ENCODE peak calls at places on chromosomes 13 and 19, in five cellular contexts. Y is astrocyte, W is endothelial cell of umbilical vein, J is fibroblast of lung, Q is neural progenitor cell. H is an unnamed sample. For H3K79me2, the result is how much of the 10 kb centered on the place peaks cover.

GRCh38 chr19:38213911-38214625 is 10.0 kb downstream of the DPF1 start:
- DNase-seq in Y (peak), J (peak), Q (peak), W (no peak), H (peak)

GRCh38 chr19:30864460-30865215 is 484.6 kb downstream of the TSHZ3 start:
- DNase-seq in W (no peak), Y (no peak), Q (no peak), J (no peak), H (no peak)

GRCh38 chr19:30881986-30882385 is 467.2 kb downstream of the TSHZ3 start:
- DNase-seq in J (no peak), Y (no peak), W (no peak), Q (no peak), H (no peak)

GRCh38 chr13:29763426-29764180 is 86.8 kb downstream of the UBL3 start:
- DNase-seq in W (no peak), J (no peak), Q (no peak), Y (no peak), H (no peak)

GRCh38 chr19:46976845-46977320 is 42.8 kb upstream of the NPAS1 start:
- DNase-seq in J (peak), Y (peak), Q (peak), W (peak), H (peak)

GRCh38 chr13:96652506-96652905 is 341.8 kb downstream of the OXGR1 start:
- DNase-seq in W (no peak), J (no peak), Q (no peak), Y (no peak), H (no peak)

GRCh38 chr13:113178070-113178895 is 19.8 kb downstream of the PROZ start:
- DNase-seq in Q (no peak), Y (peak), J (peak), W (peak), H (peak)

GRCh38 chr13:80361298-80361697 is 20.4 kb upstream of the SPRY2 start:
- DNase-seq in W (no peak), Q (no peak), J (no peak), Y (no peak), H (no peak)

GRCh38 chr13:79043208-79043607 is 362.8 kb downstream of the RBM26 start:
- DNase-seq in W (no peak), J (no peak), Y (no peak), Q (no peak), H (no peak)

GRCh38 chr13:80371840-80372509 is 31.0 kb upstream of the SPRY2 start:
- DNase-seq in W (no peak), Q (no peak), J (no peak), Y (no peak), H (no peak)

GRCh38 chr13:21674271-21675009 is 3.6 kb downstream of the FGF9 start:
- DNase-seq in J (no peak), W (no peak), Q (peak), Y (no peak), H (peak)

GRCh38 chr13:39370554-39370953 is 232.4 kb downstream of the LHFPL6 start:
- DNase-seq in Y (no peak), W (no peak), Q (no peak), J (peak), H (peak)

GRCh38 chr19:5298502-5298901 is 42.1 kb downstream of the PTPRS start:
- DNase-seq in Q (no peak), J (no peak), W (no peak), Y (no peak), H (no peak)

GRCh38 chr19:5296457-5297271 is 43.9 kb downstream of the PTPRS start:
- DNase-seq in Q (no peak), W (no peak), Y (no peak), J (no peak), H (no peak)

GRCh38 chr19:5296021-5296420 is 44.6 kb downstream of the PTPRS start:
- DNase-seq in Q (no peak), W (no peak), Y (no peak), J (no peak), H (no peak)

GRCh38 chr19:5299137-5299536 is 41.5 kb downstream of the PTPRS start:
- DNase-seq in Y (no peak), W (no peak), J (no peak), Q (no peak), H (no peak)

GRCh38 chr19:5297272-5297669 is 43.3 kb downstream of the PTPRS start:
- DNase-seq in W (no peak), Y (no peak), Q (no peak), J (no peak), H (no peak)
- H3K79me2 ChIP-seq in W (under half), Y (under half), Q (half or more), J (under half), H (under half)

DNA sequence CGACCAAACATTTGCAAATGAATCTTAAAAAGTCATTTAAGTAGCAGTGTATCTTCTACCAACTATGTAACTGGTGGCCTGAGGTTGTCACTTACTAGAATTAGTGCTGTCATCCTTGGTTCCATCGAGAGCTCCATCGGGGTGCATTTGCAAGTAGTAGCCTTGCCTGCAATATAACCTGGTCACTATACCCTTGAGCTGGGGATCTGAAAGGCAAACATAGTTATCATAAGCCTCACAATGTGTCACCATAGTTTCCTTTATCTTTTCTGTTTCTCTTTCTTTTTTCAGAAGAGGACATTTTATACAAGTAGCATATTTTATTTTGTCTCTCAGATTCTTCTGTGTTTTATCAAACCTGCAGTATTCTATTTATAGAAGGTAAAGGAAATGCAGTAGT is 422.6 kb downstream of the ITGBL1 start:
- DNase-seq in Q (no peak), J (no peak), Y (no peak), W (no peak), H (no peak)
- H2AFZ ChIP-seq in Q (no peak), J (no peak), Y (no peak), W (no peak), H (no peak)

DNA sequence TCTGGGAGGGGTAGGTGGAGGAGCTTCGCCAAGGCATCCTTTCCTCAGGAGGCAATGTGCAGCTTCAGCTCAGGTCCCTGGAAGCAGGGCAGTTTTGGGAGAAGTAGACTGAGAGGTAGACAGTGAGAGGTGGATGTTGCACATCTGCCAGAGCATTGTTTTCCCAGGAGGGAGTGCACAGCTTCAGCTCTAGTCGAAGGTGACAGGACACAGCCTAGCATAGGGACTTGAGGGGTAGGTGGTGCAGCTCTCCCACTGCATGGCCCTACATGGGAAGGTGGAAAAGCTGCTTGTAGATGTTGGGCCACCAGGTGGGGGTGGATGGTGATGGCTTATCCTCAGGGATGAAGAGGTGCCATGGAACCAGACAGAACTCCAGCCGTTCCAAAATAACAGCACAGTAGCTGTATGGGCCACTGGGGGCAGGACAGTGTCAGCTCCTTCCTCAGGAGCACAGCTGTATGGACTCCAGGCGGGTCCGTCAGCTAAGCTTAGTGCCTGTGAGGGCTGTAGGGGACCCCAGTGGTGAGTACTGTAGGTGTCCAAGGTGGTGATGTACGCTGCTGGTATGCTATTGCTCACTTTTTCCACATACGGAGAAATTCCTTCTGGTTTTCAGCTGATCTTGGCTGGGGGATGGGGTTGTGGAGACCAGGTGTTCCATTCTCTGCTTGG is 17.4 kb upstream of the ZNF543 start:
- DNase-seq in Y (peak), W (no peak), Q (no peak), J (peak), H (no peak)
- H3K79me2 ChIP-seq in Y (half or more), W (under half), Q (under half), J (under half), H (half or more)

DNA sequence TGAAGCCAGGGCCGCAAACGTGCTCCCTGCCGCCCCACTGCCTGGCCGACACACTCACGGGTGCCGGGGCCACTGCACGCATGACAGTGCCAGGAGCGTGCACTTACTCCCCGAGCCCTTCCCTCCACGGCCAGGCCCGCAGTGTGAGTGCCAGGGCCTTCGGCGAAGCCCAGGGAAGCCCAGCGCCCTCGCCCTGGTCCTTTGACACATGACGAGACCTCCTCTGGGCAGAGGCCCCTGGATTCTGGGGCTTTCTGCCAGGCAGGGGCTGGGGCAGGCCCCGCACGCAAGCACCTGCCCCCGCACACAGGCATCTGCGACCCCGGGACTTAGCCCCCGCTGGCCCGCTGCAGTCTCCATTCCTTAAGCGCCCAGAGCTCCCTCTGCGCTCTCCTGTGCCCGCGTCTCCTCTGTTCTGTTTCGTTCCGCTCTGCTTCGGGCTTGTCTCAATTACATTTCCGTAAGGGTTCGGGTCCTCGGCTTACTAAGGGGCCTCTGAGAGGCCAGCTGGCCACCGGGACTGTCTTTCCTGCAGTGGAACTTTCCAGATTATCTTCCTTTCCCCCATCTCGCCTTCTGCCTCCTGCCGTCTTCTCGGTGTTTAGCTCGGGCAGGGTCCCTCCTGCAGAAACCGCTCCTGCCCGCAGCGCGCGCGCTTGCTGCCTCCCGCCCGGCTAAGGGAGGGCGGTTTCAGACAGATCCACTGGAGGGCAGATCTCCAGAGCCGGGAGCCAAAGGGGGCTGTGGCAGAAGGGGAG is 98.8 kb downstream of the ING1 start:
- DNase-seq in Y (peak), J (peak), W (peak), Q (no peak), H (peak)
- H2AFZ ChIP-seq in Y (peak), J (peak), W (peak), Q (no peak), H (peak)

GRCh38 chr19:54453921-54454780 is 5.2 kb downstream of the LENG8 start:
- DNase-seq in W (no peak), Q (no peak), J (no peak), Y (no peak), H (no peak)
- H3K79me2 ChIP-seq in W (half or more), Q (under half), J (half or more), Y (half or more), H (half or more)

GRCh38 chr13:31912641-31913401 is 118.8 kb upstream of the FRY start:
- DNase-seq in Y (no peak), Q (no peak), J (no peak), W (no peak), H (peak)

GRCh38 chr13:31913459-31913858 is 118.1 kb upstream of the FRY start:
- DNase-seq in Q (no peak), J (no peak), Y (no peak), W (no peak), H (peak)

GRCh38 chr13:31908696-31909386 is 122.7 kb upstream of the FRY start:
- DNase-seq in J (no peak), W (no peak), Y (no peak), Q (no peak), H (peak)

GRCh38 chr13:31910633-31911032 is 120.9 kb upstream of the FRY start:
- DNase-seq in Q (no peak), Y (no peak), J (no peak), W (no peak), H (no peak)

DNA sequence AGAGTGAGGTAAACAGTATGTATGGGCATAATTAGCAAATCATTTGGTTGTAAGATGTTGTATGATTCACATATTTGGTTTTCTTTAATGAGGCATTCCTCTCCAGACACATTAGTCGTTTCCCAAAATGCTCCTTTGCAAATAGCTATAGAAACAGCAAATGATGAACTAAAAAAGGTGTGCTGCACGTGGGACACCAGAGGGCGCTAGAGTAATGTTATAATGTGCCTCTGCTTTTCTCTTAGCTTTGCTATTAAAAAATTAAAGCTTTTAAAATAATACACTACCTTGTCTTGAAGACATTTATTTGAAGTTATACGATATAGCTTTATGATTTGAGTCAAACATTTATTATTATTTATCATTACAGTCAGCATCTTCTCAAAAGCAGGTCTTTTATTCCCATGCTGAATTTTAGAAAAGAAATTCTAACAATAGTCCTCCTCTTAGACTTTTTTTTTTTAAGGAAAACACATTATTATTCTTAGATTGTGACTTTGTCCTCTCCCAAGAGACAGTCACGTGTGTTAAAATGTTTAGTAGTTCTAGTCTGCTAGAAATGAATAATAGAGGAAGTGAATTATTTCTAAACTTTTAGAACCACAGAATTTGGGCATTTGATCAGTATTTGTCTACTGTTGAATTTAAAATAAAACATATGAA is 121.6 kb upstream of the FRY start:
- DNase-seq in J (peak), W (peak), Q (peak), Y (peak), H (peak)
- H2AFZ ChIP-seq in J (no peak), W (no peak), Q (no peak), Y (no peak), H (peak)

DNA sequence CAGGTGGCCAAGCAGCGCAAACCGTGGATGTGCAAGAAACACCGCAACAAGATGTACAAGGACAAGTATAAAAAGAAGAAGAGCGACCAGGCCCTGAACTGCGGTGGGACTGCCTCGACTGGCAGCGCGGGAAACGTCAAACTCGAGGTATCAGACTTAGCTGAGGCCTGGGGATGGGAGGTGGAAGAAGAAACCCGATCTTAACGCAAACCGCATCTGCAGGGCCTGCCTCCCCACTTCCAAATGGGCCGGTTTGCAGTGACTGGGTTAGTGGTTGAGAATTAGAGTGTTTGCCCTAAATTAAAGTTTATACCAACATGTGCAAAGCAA is 754 bp downstream of the RFXAP start:
- DNase-seq in J (peak), W (no peak), Y (peak), Q (peak), H (peak)
- H3K79me2 ChIP-seq in J (under half), W (under half), Y (half or more), Q (half or more), H (half or more)

GRCh38 chr19:49020931-49021895 is 2.9 kb downstream of the CGB3 start:
- DNase-seq in Q (no peak), J (no peak), W (no peak), Y (no peak), H (peak)

GRCh38 chr19:49020342-49020741 is 3.5 kb upstream of the LHB start:
- DNase-seq in W (no peak), Q (no peak), J (no peak), Y (no peak), H (no peak)

GRCh38 chr19:49017041-49017665 is at the start of gene LHB:
- DNase-seq in J (no peak), Q (no peak), Y (no peak), W (no peak), H (no peak)

GRCh38 chr19:49017666-49018351 is 918 bp upstream of the LHB start:
- DNase-seq in J (peak), W (peak), Y (peak), Q (peak), H (peak)

GRCh38 chr19:49019242-49019932 is 2.5 kb upstream of the LHB start:
- DNase-seq in W (peak), Y (no peak), J (no peak), Q (peak), H (peak)
- H2AFZ ChIP-seq in W (peak), Y (no peak), J (no peak), Q (no peak), H (peak)

DNA sequence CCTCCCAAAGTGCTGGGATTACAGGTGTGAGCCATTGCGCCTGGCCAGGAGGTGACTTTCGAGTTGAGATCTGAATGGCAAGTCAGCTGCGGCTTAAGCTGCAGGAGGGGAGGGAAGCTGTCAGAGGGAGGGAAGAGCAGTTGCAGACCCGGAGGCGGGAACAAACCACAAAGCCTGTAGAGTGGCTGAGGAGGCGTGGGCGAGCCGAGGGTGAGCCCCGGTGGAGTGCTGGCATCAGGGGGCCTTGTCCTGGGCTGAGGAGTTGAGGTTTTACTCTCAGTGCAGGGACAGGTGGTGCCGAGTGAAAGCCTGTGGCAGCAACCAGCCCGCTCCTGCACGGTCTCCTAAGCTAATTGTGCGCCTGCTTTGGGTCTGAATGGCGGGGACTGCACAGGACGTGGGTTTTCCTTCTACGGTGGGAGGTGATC is 24.2 kb downstream of the PPP1R37 start:
- DNase-seq in Y (peak), Q (peak), W (no peak), J (peak), H (peak)
- H3K79me2 ChIP-seq in Y (half or more), Q (half or more), W (half or more), J (half or more), H (half or more)

GRCh38 chr13:52848455-52849190 is at the start of gene PCDH8:
- DNase-seq in Q (peak), W (no peak), J (no peak), Y (no peak), H (peak)

GRCh38 chr13:52852444-52852843 is 4.0 kb upstream of the PCDH8 start:
- DNase-seq in Q (no peak), Y (no peak), J (no peak), W (no peak), H (no peak)

GRCh38 chr13:52849727-52850395 is 1.4 kb upstream of the PCDH8 start:
- DNase-seq in J (no peak), W (no peak), Y (no peak), Q (peak), H (no peak)

GRCh38 chr13:52850396-52851152 is 2.1 kb upstream of the PCDH8 start:
- DNase-seq in Q (peak), W (peak), Y (peak), J (peak), H (peak)

DNA sequence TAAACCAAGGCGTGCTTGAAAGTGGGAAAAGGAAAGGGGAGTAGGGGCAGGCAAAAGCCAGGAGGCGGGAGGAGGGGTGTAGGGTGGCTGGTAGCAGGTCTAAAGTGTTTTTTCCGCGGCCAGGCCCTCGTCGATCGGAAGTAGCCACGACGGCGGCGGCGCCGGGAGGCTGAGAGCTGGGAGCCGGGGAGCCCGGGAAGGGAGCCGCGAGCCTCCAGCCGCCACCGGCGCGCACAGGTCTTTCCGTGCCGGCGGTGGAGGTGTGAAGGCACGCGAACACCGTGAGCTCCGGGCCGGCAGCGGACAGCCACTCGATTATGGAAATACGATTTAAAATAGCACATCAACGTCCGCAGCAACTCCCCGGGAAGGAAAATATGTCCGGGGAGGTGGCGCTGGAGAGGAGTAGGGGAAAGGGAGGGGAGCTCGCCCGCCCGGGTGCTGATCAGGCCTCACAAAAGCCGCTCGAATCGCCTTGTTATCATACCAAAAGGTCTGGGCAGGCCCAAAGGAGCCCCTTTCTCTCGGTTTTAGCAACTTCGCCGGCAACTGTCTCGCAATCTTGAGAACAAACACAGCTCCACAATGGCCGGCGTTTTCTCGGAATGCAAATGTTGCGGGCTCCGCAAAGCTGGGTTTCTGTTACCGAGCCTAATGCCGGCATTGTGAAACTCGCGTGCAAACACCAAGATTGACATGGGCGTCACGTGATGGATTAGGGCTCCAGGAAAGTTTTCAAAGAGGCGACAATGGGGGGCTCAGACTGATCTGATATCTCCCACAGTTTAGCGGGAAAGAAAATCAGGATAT is 2.9 kb upstream of the PCDH8 start:
- DNase-seq in W (no peak), Q (peak), Y (no peak), J (peak), H (peak)
- H2AFZ ChIP-seq in W (peak), Q (no peak), Y (peak), J (peak), H (peak)

H was measured in GM23248.